ENCODE peak calls at places on chromosomes 11 and 22, in six cellular contexts. Y, V, N, H, S and U are unnamed samples.

GRCh38 chr11:120108785-120109168 is 29.1 kb downstream of the TRIM29 start:
- ATAC-seq in S (no peak), V (no peak), Y (no peak), H (no peak), N (no peak), U (no peak)

GRCh38 chr11:102589047-102589459 is 36.1 kb downstream of the MMP20 start:
- ATAC-seq in N (no peak), V (no peak), H (no peak), S (peak; percentile 83), Y (no peak), U (no peak)

GRCh38 chr11:114430290-114430689 is 9.0 kb upstream of the REXO2 start:
- ATAC-seq in N (no peak), H (no peak), Y (no peak), V (no peak), S (no peak), U (no peak)

GRCh38 chr22:42719656-42720262 is 911 bp downstream of the A4GALT start:
- ATAC-seq in Y (peak; percentile 32), N (no peak), H (peak; percentile 45), S (peak; percentile 6), V (no peak), U (peak; percentile 46)

GRCh38 chr11:33723238-33723881 is 12.9 kb downstream of the CD59 start:
- ATAC-seq in S (peak; percentile 43), V (peak; percentile 77), N (peak; percentile 72), Y (peak; percentile 76), H (peak; percentile 15), U (peak; percentile 71)

GRCh38 chr11:86551693-86552092 is 120.7 kb downstream of the ME3 start:
- ATAC-seq in Y (no peak), V (no peak), N (no peak), S (peak; percentile 65), H (peak; percentile 31), U (no peak)

GRCh38 chr11:62898027-62898426 is 17.3 kb downstream of the SLC3A2 start:
- ATAC-seq in V (no peak), N (no peak), S (no peak), Y (no peak), H (no peak), U (no peak)

GRCh38 chr11:6812391-6813005 is 13.0 kb upstream of the OR6A2 start:
- ATAC-seq in Y (peak; percentile 43), S (peak; percentile 97), V (peak; percentile 75), H (peak; percentile 87), N (peak; percentile 94), U (no peak)

GRCh38 chr11:96215826-96216225 is 127.2 kb downstream of the MAML2 start:
- ATAC-seq in N (no peak), V (no peak), H (no peak), Y (no peak), S (peak; percentile 24), U (no peak)

GRCh38 chr11:30706276-30706675 is 120.1 kb upstream of the MPPED2 start:
- ATAC-seq in S (no peak), V (no peak), N (no peak), Y (no peak), H (no peak), U (no peak)

GRCh38 chr11:68584097-68584496 is 100.2 kb upstream of the GAL start:
- ATAC-seq in Y (no peak), V (peak; percentile 68), N (peak; percentile 98), S (peak; percentile 95), H (peak; percentile 75), U (no peak)

GRCh38 chr11:85725510-85726258 is 39.7 kb upstream of the CCDC89 start:
- ATAC-seq in Y (peak; percentile 66), H (no peak), V (no peak), S (no peak), N (peak; percentile 31), U (no peak)

GRCh38 chr11:95925011-95925410 is 1.1 kb upstream of the MTMR2 start:
- ATAC-seq in N (peak; percentile 5), H (no peak), Y (no peak), S (no peak), V (no peak), U (no peak)

DNA sequence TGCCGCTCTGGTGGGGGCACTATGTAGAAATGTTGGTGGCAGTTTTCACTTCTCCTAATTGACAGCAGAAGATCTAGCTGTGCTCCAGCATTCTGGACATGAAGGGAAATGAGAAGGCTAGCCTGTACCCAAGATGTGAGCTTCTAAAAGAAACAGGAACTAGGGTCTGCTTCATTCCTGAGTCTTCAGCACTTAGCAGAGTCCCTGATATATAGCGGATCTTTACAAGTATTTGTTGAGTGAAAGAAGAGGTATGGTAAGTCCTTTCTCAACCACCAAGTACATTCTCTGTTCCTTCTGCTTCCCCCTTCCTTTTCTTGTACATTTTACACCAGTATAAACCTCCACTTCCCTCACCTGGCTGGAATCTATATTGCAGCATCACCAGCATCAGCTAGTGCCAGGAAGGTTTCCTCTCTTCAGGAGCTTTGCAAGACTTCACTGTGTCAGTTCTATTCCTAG is 408.3 kb upstream of the CADM1 start:
- ATAC-seq in V (no peak), H (peak; percentile 57), Y (no peak), S (peak; percentile 90), N (no peak), U (no peak)
- TF ChIP-seq EP300 in V (no peak), H (no peak), Y (no peak), S (no peak), N (no peak), U (no peak)

GRCh38 chr11:17387280-17387679 is 1.2 kb downstream of the KCNJ11 start:
- ATAC-seq in N (no peak), V (no peak), S (no peak), Y (no peak), H (no peak), U (no peak)

GRCh38 chr11:17385492-17385891 is 3.0 kb downstream of the KCNJ11 start:
- ATAC-seq in N (no peak), H (no peak), S (no peak), V (no peak), Y (no peak), U (no peak)

GRCh38 chr11:17387811-17388210 is 648 bp downstream of the KCNJ11 start:
- ATAC-seq in H (no peak), S (no peak), V (no peak), N (no peak), Y (no peak), U (no peak)

GRCh38 chr11:17385926-17386325 is 2.5 kb downstream of the KCNJ11 start:
- ATAC-seq in H (peak; percentile 4), V (no peak), S (no peak), N (no peak), Y (no peak), U (no peak)

GRCh38 chr11:17386331-17387084 is 2.0 kb downstream of the KCNJ11 start:
- ATAC-seq in N (peak; percentile 86), V (peak; percentile 73), Y (peak; percentile 66), S (peak; percentile 78), H (peak; percentile 81), U (peak; percentile 69)
- TF ChIP-seq CTCF in N (peak; percentile 75), V (peak; percentile 70), Y (peak; percentile 46), S (peak; percentile 46), H (peak; percentile 86), U (peak; percentile 65)

GRCh38 chr11:77039491-77040400 is 5.5 kb downstream of the B3GNT6 start:
- ATAC-seq in V (no peak), H (no peak), Y (peak; percentile 20), N (no peak), S (peak; percentile 20), U (peak; percentile 48)
- TF ChIP-seq EP300 in V (no peak), H (no peak), Y (no peak), N (no peak), S (no peak), U (no peak)

GRCh38 chr11:64251986-64252837 is 882 bp downstream of the PLCB3 start:
- ATAC-seq in V (peak; percentile 9), H (no peak), S (peak; percentile 21), N (peak; percentile 58), Y (peak; percentile 27), U (no peak)
- TF ChIP-seq CTCF in V (no peak), H (peak; percentile 54), S (peak; percentile 36), N (peak; percentile 34), Y (peak; percentile 30), U (peak; percentile 17)

DNA sequence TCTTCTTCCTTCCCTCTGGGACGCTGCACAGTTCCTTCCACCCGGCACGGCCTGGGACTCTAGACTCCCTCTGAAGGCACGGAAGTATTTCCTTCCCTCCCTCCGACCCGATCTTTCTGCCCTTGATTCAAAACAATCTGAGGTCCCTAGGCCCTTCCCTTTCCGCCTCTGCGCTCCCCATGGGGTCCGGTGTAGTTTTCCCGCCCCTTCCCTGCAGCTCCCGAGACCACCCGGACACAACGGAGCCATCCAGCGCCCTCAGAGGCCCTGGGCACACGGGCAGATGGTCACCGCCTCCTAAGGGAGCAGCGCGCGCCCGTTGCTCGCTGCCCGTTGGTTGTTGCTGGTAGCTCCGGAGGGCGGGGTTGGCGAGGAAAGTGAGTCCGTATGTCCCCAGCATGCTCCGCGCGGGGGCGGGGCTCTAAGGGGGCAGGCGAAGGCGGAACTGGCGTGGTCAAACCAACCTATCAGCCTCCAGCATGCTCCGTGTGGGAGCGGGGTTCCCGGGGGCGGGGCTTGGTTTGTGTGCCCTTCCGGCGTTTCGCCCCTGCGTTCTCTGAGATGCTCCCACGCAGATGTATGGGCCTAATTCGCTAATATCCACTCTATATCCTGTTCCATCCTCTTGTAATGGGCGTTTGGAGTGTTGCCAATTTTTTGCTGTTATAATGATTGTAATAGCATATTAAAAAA is 19.6 kb downstream of the MIF start:
- ATAC-seq in Y (no peak), S (peak; percentile 99), N (peak; percentile 99), V (peak; percentile 99), H (peak; percentile 98), U (peak; percentile 99)
- TF ChIP-seq EP300 in Y (no peak), S (no peak), N (no peak), V (no peak), H (no peak), U (no peak)

GRCh38 chr11:65476632-65477270 is 22.1 kb upstream of the MALAT1 start:
- ATAC-seq in N (peak; percentile 28), Y (peak; percentile 23), S (peak; percentile 50), H (peak; percentile 50), V (no peak), U (no peak)

GRCh38 chr11:65473275-65473860 is 25.5 kb upstream of the MALAT1 start:
- ATAC-seq in S (no peak), Y (no peak), V (no peak), H (no peak), N (no peak), U (no peak)

GRCh38 chr11:65479184-65480145 is 19.4 kb upstream of the MALAT1 start:
- ATAC-seq in Y (peak; percentile 70), V (peak; percentile 44), S (peak; percentile 6), N (peak; percentile 37), H (peak; percentile 76), U (peak; percentile 54)

GRCh38 chr11:65478411-65479183 is 20.2 kb upstream of the MALAT1 start:
- ATAC-seq in Y (no peak), H (no peak), N (peak; percentile 52), V (peak; percentile 27), S (no peak), U (peak; percentile 4)

GRCh38 chr11:65477271-65478029 is 21.4 kb upstream of the MALAT1 start:
- ATAC-seq in S (peak; percentile 88), Y (peak; percentile 84), N (peak; percentile 80), H (peak; percentile 85), V (peak; percentile 95), U (peak; percentile 91)
- TF ChIP-seq CTCF in S (no peak), Y (no peak), N (no peak), H (no peak), V (no peak), U (no peak)

DNA sequence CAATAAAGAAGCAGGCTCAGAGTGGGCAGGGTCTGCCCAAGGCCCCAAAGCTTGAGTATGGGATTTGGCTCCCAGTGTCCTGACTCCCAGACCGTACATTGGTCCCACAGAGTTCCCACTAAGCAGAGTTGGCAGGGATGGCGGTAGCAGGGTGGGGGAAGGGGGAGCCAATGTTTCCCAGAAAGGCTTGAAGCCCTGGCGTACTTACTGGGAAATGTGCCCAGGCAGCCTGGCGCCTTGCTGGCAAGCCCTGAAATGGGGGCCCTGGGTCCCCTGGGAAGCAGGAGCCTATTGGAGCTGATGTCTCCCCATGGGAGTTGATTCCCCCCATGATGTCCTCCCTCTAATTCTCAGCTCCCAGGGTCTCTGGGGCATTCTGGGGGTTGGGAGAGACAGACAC is 9.3 kb downstream of the ARHGEF17 start:
- ATAC-seq in N (no peak), Y (no peak), H (no peak), S (no peak), V (no peak), U (peak; percentile 52)
- TF ChIP-seq EP300 in N (no peak), Y (no peak), H (no peak), S (no peak), V (no peak), U (no peak)